ENCODE peak calls at places on chromosomes 4 and X, in ten cellular contexts. One of them, this sample, is unnamed.
A peak's percentile ranks its signal among the peaks of the same experiment; 100 is the strongest.

GRCh38 chr4:84917087-84917821 is 49.2 kb downstream of the WDFY3 start:
- DNase-seq in SJCRH30: no peak
- DNase-seq in fibroblast of lung: no peak
- DNase-seq in HCT116: no peak
- DNase-seq in heart right ventricle: no peak
- DNase-seq in pancreas: no peak
- DNase-seq in esophagus squamous epithelium: no peak
- DNase-seq in stomach: no peak
- DNase-seq in OCI-LY7: no peak
- DNase-seq in tibial artery: no peak
- DNase-seq in this sample: no peak

GRCh38 chr4:169202878-169203277 is 67.9 kb downstream of the SH3RF1 start:
- DNase-seq in SJCRH30: no peak
- DNase-seq in fibroblast of lung: no peak
- DNase-seq in HCT116: no peak
- DNase-seq in heart right ventricle: no peak
- DNase-seq in pancreas: no peak
- DNase-seq in esophagus squamous epithelium: no peak
- DNase-seq in stomach: no peak
- DNase-seq in OCI-LY7: no peak
- DNase-seq in tibial artery: no peak
- DNase-seq in this sample: no peak

GRCh38 chr4:176660561-176660960 is 132.2 kb downstream of the VEGFC start:
- DNase-seq in SJCRH30: no peak
- DNase-seq in fibroblast of lung: no peak
- DNase-seq in HCT116: no peak
- DNase-seq in heart right ventricle: no peak
- DNase-seq in pancreas: no peak
- DNase-seq in esophagus squamous epithelium: no peak
- DNase-seq in stomach: no peak
- DNase-seq in OCI-LY7: no peak
- DNase-seq in tibial artery: no peak
- DNase-seq in this sample: no peak

GRCh38 chr4:168837922-168838321 is 172.1 kb downstream of the CBR4 start:
- DNase-seq in SJCRH30: no peak
- DNase-seq in fibroblast of lung: no peak
- DNase-seq in HCT116: no peak
- DNase-seq in heart right ventricle: no peak
- DNase-seq in pancreas: no peak
- DNase-seq in esophagus squamous epithelium: no peak
- DNase-seq in stomach: no peak
- DNase-seq in OCI-LY7: no peak
- DNase-seq in tibial artery: no peak
- DNase-seq in this sample: no peak

GRCh38 chr4:48879561-48880442 is 26.8 kb downstream of the OCIAD2 start:
- DNase-seq in SJCRH30: no peak
- DNase-seq in fibroblast of lung: no peak
- DNase-seq in HCT116: no peak
- DNase-seq in heart right ventricle: no peak
- DNase-seq in pancreas: no peak
- DNase-seq in esophagus squamous epithelium: no peak
- DNase-seq in stomach: no peak
- DNase-seq in OCI-LY7: no peak
- DNase-seq in tibial artery: no peak
- DNase-seq in this sample: no peak

GRCh38 chrX:119468930-119469635 is 839 bp downstream of the SLC25A5 start:
- DNase-seq in SJCRH30: peak; percentile 87
- DNase-seq in fibroblast of lung: peak; percentile 69
- DNase-seq in HCT116: peak; percentile 44
- DNase-seq in heart right ventricle: peak; percentile 84
- DNase-seq in pancreas: peak; percentile 93
- DNase-seq in esophagus squamous epithelium: peak; percentile 31
- DNase-seq in stomach: peak; percentile 93
- DNase-seq in OCI-LY7: peak; percentile 87
- DNase-seq in tibial artery: peak; percentile 90
- DNase-seq in this sample: peak; percentile 92

GRCh38 chr4:149795256-149795655 is 20.4 kb downstream of the IQCM start:
- DNase-seq in SJCRH30: no peak
- DNase-seq in fibroblast of lung: no peak
- DNase-seq in HCT116: no peak
- DNase-seq in heart right ventricle: peak; percentile 13
- DNase-seq in pancreas: no peak
- DNase-seq in esophagus squamous epithelium: no peak
- DNase-seq in stomach: no peak
- DNase-seq in OCI-LY7: no peak
- DNase-seq in tibial artery: no peak
- DNase-seq in this sample: no peak

GRCh38 chrX:20140410-20140809 is 1.2 kb downstream of the EIF1AX start:
- DNase-seq in SJCRH30: no peak
- DNase-seq in fibroblast of lung: no peak
- DNase-seq in HCT116: no peak
- DNase-seq in heart right ventricle: no peak
- DNase-seq in pancreas: no peak
- DNase-seq in esophagus squamous epithelium: no peak
- DNase-seq in stomach: no peak
- DNase-seq in OCI-LY7: peak; percentile 26
- DNase-seq in tibial artery: no peak
- DNase-seq in this sample: no peak

GRCh38 chr4:2080429-2081300 is 21.5 kb downstream of the NAT8L start:
- DNase-seq in SJCRH30: no peak
- DNase-seq in fibroblast of lung: no peak
- DNase-seq in HCT116: no peak
- DNase-seq in heart right ventricle: no peak
- DNase-seq in pancreas: no peak
- DNase-seq in esophagus squamous epithelium: no peak
- DNase-seq in stomach: no peak
- DNase-seq in OCI-LY7: no peak
- DNase-seq in tibial artery: peak; percentile 62
- DNase-seq in this sample: no peak

GRCh38 chr4:128600410-128600809 is 209.1 kb upstream of the JADE1 start:
- DNase-seq in SJCRH30: no peak
- DNase-seq in fibroblast of lung: peak; percentile 31
- DNase-seq in HCT116: no peak
- DNase-seq in heart right ventricle: no peak
- DNase-seq in pancreas: no peak
- DNase-seq in esophagus squamous epithelium: no peak
- DNase-seq in stomach: peak; percentile 37
- DNase-seq in OCI-LY7: no peak
- DNase-seq in tibial artery: no peak
- DNase-seq in this sample: no peak

DNA sequence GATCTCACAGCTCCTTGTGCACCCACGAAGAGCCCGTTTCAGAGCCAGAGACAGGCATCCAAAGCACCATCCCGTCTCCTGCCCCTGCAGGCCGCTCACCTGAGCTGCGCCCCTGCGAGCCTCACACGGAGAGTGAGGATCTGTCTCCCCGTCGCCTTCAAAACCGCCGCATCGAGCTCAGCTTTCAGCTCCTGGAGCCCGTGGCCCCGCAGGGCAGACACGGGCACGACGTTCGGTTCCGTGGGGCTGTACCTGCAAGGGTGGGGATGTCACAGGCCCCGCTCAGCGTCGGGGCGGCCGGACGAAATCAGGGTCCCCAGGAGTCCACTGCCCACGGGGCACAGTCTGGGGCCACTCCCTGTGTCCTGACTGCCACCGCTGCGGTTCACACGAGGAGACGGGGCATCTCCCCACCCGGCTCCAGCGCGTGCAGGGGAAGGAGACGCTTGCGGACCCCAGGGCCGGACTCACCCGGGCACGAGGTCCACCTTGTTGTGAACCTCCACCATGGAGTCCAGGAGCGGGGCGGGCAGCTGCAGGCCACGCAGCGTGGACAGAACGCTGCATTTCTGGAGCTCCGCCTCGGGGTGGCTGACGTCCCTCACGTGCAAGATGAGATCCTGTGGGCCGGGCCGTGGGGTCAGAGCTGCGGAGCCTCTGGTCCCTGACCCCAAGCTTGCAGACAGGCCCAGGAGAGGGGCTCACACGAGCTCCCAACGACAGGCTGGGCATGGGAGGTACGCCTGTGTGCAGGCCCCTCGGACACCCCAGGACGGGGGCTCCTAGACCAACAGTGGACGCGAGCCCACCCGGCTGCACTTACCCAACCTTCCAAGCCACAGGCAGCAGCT is 11.1 kb downstream of the GTPBP6 start:
- DNase-seq in SJCRH30: no peak
- DNase-seq in fibroblast of lung: no peak
- DNase-seq in HCT116: no peak
- DNase-seq in heart right ventricle: no peak
- DNase-seq in pancreas: peak; percentile 76
- DNase-seq in esophagus squamous epithelium: no peak
- DNase-seq in stomach: no peak
- DNase-seq in OCI-LY7: no peak
- DNase-seq in tibial artery: peak; percentile 61
- DNase-seq in this sample: no peak
- H3K36me3 ChIP-seq in SJCRH30: peaks cover 58% of the 10 kb centered on the region
- H3K36me3 ChIP-seq in fibroblast of lung: peaks cover 27% of the 10 kb centered on the region
- H3K36me3 ChIP-seq in HCT116: peaks cover 14% of the 10 kb centered on the region
- H3K36me3 ChIP-seq in heart right ventricle: peaks cover 41% of the 10 kb centered on the region
- H3K36me3 ChIP-seq in pancreas: peaks cover 42% of the 10 kb centered on the region
- H3K36me3 ChIP-seq in esophagus squamous epithelium: peaks cover 97% of the 10 kb centered on the region
- H3K36me3 ChIP-seq in stomach: peaks cover 53% of the 10 kb centered on the region
- H3K36me3 ChIP-seq in OCI-LY7: peaks cover 80% of the 10 kb centered on the region
- H3K36me3 ChIP-seq in tibial artery: peaks cover 66% of the 10 kb centered on the region
- H3K36me3 ChIP-seq in this sample: peaks cover 33% of the 10 kb centered on the region

GRCh38 chr4:8617486-8618040 is 25.0 kb downstream of the CPZ start:
- DNase-seq in SJCRH30: no peak
- DNase-seq in fibroblast of lung: no peak
- DNase-seq in HCT116: no peak
- DNase-seq in heart right ventricle: no peak
- DNase-seq in pancreas: peak; percentile 24
- DNase-seq in esophagus squamous epithelium: no peak
- DNase-seq in stomach: no peak
- DNase-seq in OCI-LY7: no peak
- DNase-seq in tibial artery: no peak
- DNase-seq in this sample: no peak

GRCh38 chr4:8618421-8618820 is 25.9 kb downstream of the CPZ start:
- DNase-seq in SJCRH30: no peak
- DNase-seq in fibroblast of lung: no peak
- DNase-seq in HCT116: no peak
- DNase-seq in heart right ventricle: no peak
- DNase-seq in pancreas: peak; percentile 30
- DNase-seq in esophagus squamous epithelium: no peak
- DNase-seq in stomach: no peak
- DNase-seq in OCI-LY7: no peak
- DNase-seq in tibial artery: peak; percentile 40
- DNase-seq in this sample: no peak

GRCh38 chr4:8615366-8615765 is 22.8 kb downstream of the CPZ start:
- DNase-seq in SJCRH30: no peak
- DNase-seq in fibroblast of lung: no peak
- DNase-seq in HCT116: no peak
- DNase-seq in heart right ventricle: no peak
- DNase-seq in pancreas: peak; percentile 27
- DNase-seq in esophagus squamous epithelium: no peak
- DNase-seq in stomach: no peak
- DNase-seq in OCI-LY7: no peak
- DNase-seq in tibial artery: peak; percentile 54
- DNase-seq in this sample: no peak

GRCh38 chr4:8615921-8616787 is 23.6 kb downstream of the CPZ start:
- DNase-seq in SJCRH30: no peak
- DNase-seq in fibroblast of lung: no peak
- DNase-seq in HCT116: no peak
- DNase-seq in heart right ventricle: no peak
- DNase-seq in pancreas: peak; percentile 35
- DNase-seq in esophagus squamous epithelium: no peak
- DNase-seq in stomach: no peak
- DNase-seq in OCI-LY7: no peak
- DNase-seq in tibial artery: peak; percentile 51
- DNase-seq in this sample: no peak

GRCh38 chr4:8616831-8617230 is 24.3 kb downstream of the CPZ start:
- DNase-seq in SJCRH30: no peak
- DNase-seq in fibroblast of lung: no peak
- DNase-seq in HCT116: no peak
- DNase-seq in heart right ventricle: no peak
- DNase-seq in pancreas: peak; percentile 28
- DNase-seq in esophagus squamous epithelium: no peak
- DNase-seq in stomach: no peak
- DNase-seq in OCI-LY7: no peak
- DNase-seq in tibial artery: peak; percentile 40
- DNase-seq in this sample: no peak
- H3K36me3 ChIP-seq in SJCRH30: peaks cover 71% of the 10 kb centered on the region
- H3K36me3 ChIP-seq in fibroblast of lung: no peaks in the 10 kb centered on the region
- H3K36me3 ChIP-seq in HCT116: no peaks in the 10 kb centered on the region
- H3K36me3 ChIP-seq in heart right ventricle: no peaks in the 10 kb centered on the region
- H3K36me3 ChIP-seq in pancreas: no peaks in the 10 kb centered on the region
- H3K36me3 ChIP-seq in esophagus squamous epithelium: no peaks in the 10 kb centered on the region
- H3K36me3 ChIP-seq in stomach: no peaks in the 10 kb centered on the region
- H3K36me3 ChIP-seq in OCI-LY7: no peaks in the 10 kb centered on the region
- H3K36me3 ChIP-seq in tibial artery: no peaks in the 10 kb centered on the region
- H3K36me3 ChIP-seq in this sample: no peaks in the 10 kb centered on the region

GRCh38 chr4:3208826-3209225 is 40.1 kb upstream of the MSANTD1 start:
- DNase-seq in SJCRH30: no peak
- DNase-seq in fibroblast of lung: no peak
- DNase-seq in HCT116: no peak
- DNase-seq in heart right ventricle: no peak
- DNase-seq in pancreas: peak; percentile 42
- DNase-seq in esophagus squamous epithelium: no peak
- DNase-seq in stomach: no peak
- DNase-seq in OCI-LY7: no peak
- DNase-seq in tibial artery: peak; percentile 60
- DNase-seq in this sample: no peak
- H3K36me3 ChIP-seq in SJCRH30: peaks cover 43% of the 10 kb centered on the region
- H3K36me3 ChIP-seq in fibroblast of lung: peaks cover 13% of the 10 kb centered on the region
- H3K36me3 ChIP-seq in HCT116: peaks cover 12% of the 10 kb centered on the region
- H3K36me3 ChIP-seq in heart right ventricle: peaks cover 31% of the 10 kb centered on the region
- H3K36me3 ChIP-seq in pancreas: peaks cover 55% of the 10 kb centered on the region
- H3K36me3 ChIP-seq in esophagus squamous epithelium: peaks cover 88% of the 10 kb centered on the region
- H3K36me3 ChIP-seq in stomach: peaks cover 58% of the 10 kb centered on the region
- H3K36me3 ChIP-seq in OCI-LY7: peaks cover 81% of the 10 kb centered on the region
- H3K36me3 ChIP-seq in tibial artery: peaks cover 74% of the 10 kb centered on the region
- H3K36me3 ChIP-seq in this sample: peaks cover 48% of the 10 kb centered on the region

DNA sequence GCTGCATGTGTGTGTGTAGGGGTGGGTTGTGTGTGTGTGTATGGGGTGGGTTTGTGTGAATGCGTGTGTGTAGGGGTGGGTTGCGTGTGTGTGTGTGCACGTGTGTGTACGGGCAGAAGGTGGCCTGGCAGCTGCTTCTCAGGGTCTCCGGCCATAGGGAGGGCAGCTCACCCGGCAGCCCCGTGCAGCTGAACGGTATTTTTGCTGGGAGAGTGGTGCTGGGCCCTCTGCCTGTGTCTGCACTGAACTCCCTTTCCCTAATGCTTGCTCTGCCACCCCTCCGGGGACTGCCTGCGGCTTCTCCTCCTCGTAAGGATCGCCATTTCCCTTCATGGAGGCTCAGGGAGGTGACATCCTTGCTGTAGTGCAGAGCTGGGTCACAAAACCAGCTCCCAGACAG is 30.2 kb downstream of the WFS1 start:
- DNase-seq in SJCRH30: no peak
- DNase-seq in fibroblast of lung: no peak
- DNase-seq in HCT116: no peak
- DNase-seq in heart right ventricle: no peak
- DNase-seq in pancreas: peak; percentile 24
- DNase-seq in esophagus squamous epithelium: no peak
- DNase-seq in stomach: no peak
- DNase-seq in OCI-LY7: no peak
- DNase-seq in tibial artery: no peak
- DNase-seq in this sample: no peak
- H3K36me3 ChIP-seq in SJCRH30: peaks cover 4% of the 10 kb centered on the region
- H3K36me3 ChIP-seq in fibroblast of lung: peaks cover 16% of the 10 kb centered on the region
- H3K36me3 ChIP-seq in HCT116: peaks cover 5% of the 10 kb centered on the region
- H3K36me3 ChIP-seq in heart right ventricle: peaks cover 25% of the 10 kb centered on the region
- H3K36me3 ChIP-seq in pancreas: peaks cover 30% of the 10 kb centered on the region
- H3K36me3 ChIP-seq in esophagus squamous epithelium: peaks cover 58% of the 10 kb centered on the region
- H3K36me3 ChIP-seq in stomach: peaks cover 49% of the 10 kb centered on the region
- H3K36me3 ChIP-seq in OCI-LY7: no peaks in the 10 kb centered on the region
- H3K36me3 ChIP-seq in tibial artery: peaks cover 83% of the 10 kb centered on the region
- H3K36me3 ChIP-seq in this sample: peaks cover 8% of the 10 kb centered on the region

This sample was measured in GM06990.